ENCODE peak calls at places on chromosomes 16 and 17, in ten cellular contexts. X is progenitor cell of endocrine pancreas; O is aorta; P is activated naive CD4-positive, alpha-beta T cell; R is mesothelial cell of epicardium; Z is tibial artery; T is cardiac fibroblast; B is uterus; K is NCI-H146; A is fibroblast of lung. L is an unnamed sample.
A peak's percentile ranks its signal among the peaks of the same experiment; 100 is the strongest.

GRCh38 chr17:39213852-39214251 is 11.9 kb downstream of the STAC2 start:
- DNase-seq in X (no peak), O (no peak), P (no peak), R (no peak), Z (no peak), T (peak; percentile 37), B (no peak), K (no peak), A (peak; percentile 57), L (no peak)

GRCh38 chr17:17590883-17591407 is 563 bp downstream of the PEMT start:
- DNase-seq in X (no peak), O (no peak), P (no peak), R (no peak), Z (no peak), T (no peak), B (peak; percentile 31), K (no peak), A (no peak), L (no peak)

GRCh38 chr17:75065562-75066151 is 18.6 kb downstream of the KCTD2 start:
- DNase-seq in X (no peak), O (peak; percentile 22), P (no peak), R (no peak), Z (no peak), T (peak; percentile 61), B (no peak), K (no peak), A (peak; percentile 37), L (no peak)

GRCh38 chr17:38673714-38674012 is 1.1 kb downstream of the EPOP start:
- DNase-seq in X (peak; percentile 35), O (peak; percentile 79), P (no peak), R (no peak), Z (no peak), T (no peak), B (peak; percentile 34), K (no peak), A (no peak), L (no peak)

GRCh38 chr16:50576403-50577113 is 28.4 kb downstream of the NKD1 start:
- DNase-seq in X (no peak), O (peak; percentile 39), P (no peak), R (no peak), Z (no peak), T (no peak), B (no peak), K (no peak), A (no peak), L (no peak)

GRCh38 chr17:79034931-79035485 is 11.0 kb downstream of the C1QTNF1 start:
- DNase-seq in X (no peak), O (peak; percentile 28), P (no peak), R (no peak), Z (peak; percentile 40), T (no peak), B (peak; percentile 3), K (peak; percentile 14), A (no peak), L (no peak)

GRCh38 chr16:49854227-49855203 is 1.4 kb downstream of the ZNF423 start:
- DNase-seq in X (peak; percentile 45), O (no peak), P (no peak), R (peak; percentile 60), Z (peak; percentile 72), T (peak; percentile 50), B (peak; percentile 54), K (peak; percentile 44), A (peak; percentile 43), L (no peak)

GRCh38 chr16:85652431-85653221 is 36.1 kb downstream of the GINS2 start:
- DNase-seq in X (no peak), O (peak; percentile 89), P (no peak), R (peak; percentile 75), Z (peak; percentile 82), T (peak; percentile 26), B (peak; percentile 73), K (no peak), A (peak; percentile 53), L (no peak)

GRCh38 chr16:3713587-3714242 is 3.6 kb downstream of the TRAP1 start:
- DNase-seq in X (no peak), O (peak; percentile 35), P (no peak), R (no peak), Z (no peak), T (no peak), B (no peak), K (no peak), A (no peak), L (no peak)

GRCh38 chr16:72094266-72094610 is 591 bp downstream of the DHX38 start:
- DNase-seq in X (no peak), O (no peak), P (no peak), R (no peak), Z (no peak), T (no peak), B (no peak), K (no peak), A (peak; percentile 27), L (no peak)

GRCh38 chr17:80833952-80834895 is 157.4 kb upstream of the CHMP6 start:
- DNase-seq in X (no peak), O (peak; percentile 79), P (no peak), R (no peak), Z (peak; percentile 56), T (peak; percentile 79), B (peak; percentile 76), K (no peak), A (peak; percentile 72), L (no peak)

GRCh38 chr17:70677783-70678647 is 508.7 kb downstream of the KCNJ2 start:
- DNase-seq in X (no peak), O (peak; percentile 49), P (no peak), R (no peak), Z (no peak), T (no peak), B (no peak), K (peak; percentile 83), A (no peak), L (no peak)

GRCh38 chr17:50977487-50978159 is 111.5 kb upstream of the TOB1 start:
- DNase-seq in X (no peak), O (no peak), P (no peak), R (no peak), Z (no peak), T (no peak), B (no peak), K (no peak), A (no peak), L (no peak)

GRCh38 chr16:46828292-46828691 is 2.7 kb downstream of the C16orf87 start:
- DNase-seq in X (no peak), O (no peak), P (no peak), R (no peak), Z (no peak), T (no peak), B (no peak), K (no peak), A (no peak), L (no peak)

GRCh38 chr17:36948717-36949460 is at the start of gene AATF:
- DNase-seq in X (peak; percentile 96), O (peak; percentile 99), P (peak; percentile 90), R (peak; percentile 98), Z (peak; percentile 98), T (peak; percentile 96), B (peak; percentile 96), K (peak; percentile 96), A (peak; percentile 94), L (no peak)

GRCh38 chr17:46759141-46759540 is 59.4 kb downstream of the WNT3 start:
- DNase-seq in X (no peak), O (no peak), P (no peak), R (no peak), Z (no peak), T (no peak), B (no peak), K (no peak), A (no peak), L (no peak)

GRCh38 chr16:20409398-20410152 is at the start of gene ACSM5:
- DNase-seq in X (no peak), O (no peak), P (no peak), R (no peak), Z (peak; percentile 80), T (no peak), B (no peak), K (no peak), A (no peak), L (no peak)

L was measured in iPS DF 6.9.